ENCODE peak calls at places on chromosome 20, in ten cellular contexts. B is SK-N-SH, W is colonic mucosa, H is suprapubic skin, Y is right lobe of liver, P is tibial nerve, M is breast epithelium, K is heart right ventricle, Z is cardiac fibroblast, C is HFF-Myc. G is an unnamed sample.

GRCh38 chr20:52303281-52303950 is 111.8 kb upstream of the ZFP64 start:
- DNase-seq in Z (no peak), M (no peak), C (no peak), K (no peak), H (no peak), P (no peak), W (no peak), B (no peak), Y (no peak), G (no peak)

GRCh38 chr20:38134427-38135281 is 30.4 kb downstream of the TGM2 start:
- DNase-seq in H (no peak), B (peak), K (peak), C (no peak), M (no peak), P (no peak), Z (peak), W (no peak), Y (no peak), G (peak)

GRCh38 chr20:60310551-60310950 is 352.3 kb downstream of the CDH26 start:
- DNase-seq in W (no peak), Z (no peak), P (no peak), K (no peak), C (no peak), M (no peak), Y (no peak), B (no peak), H (no peak), G (no peak)

GRCh38 chr20:16732506-16733152 is 2.8 kb downstream of the SNRPB2 start:
- DNase-seq in W (no peak), H (no peak), B (peak), Y (no peak), Z (no peak), P (no peak), C (no peak), K (no peak), M (no peak), G (no peak)

GRCh38 chr20:64161595-64162238 is 2.5 kb upstream of the MYT1 start:
- DNase-seq in B (no peak), W (peak), K (peak), Z (peak), M (no peak), H (no peak), Y (peak), C (peak), P (no peak), G (peak)

GRCh38 chr20:21719592-21720214 is 14.2 kb downstream of the PAX1 start:
- DNase-seq in W (peak), Y (no peak), H (no peak), Z (peak), P (peak), K (no peak), B (peak), M (no peak), C (peak), G (peak)

GRCh38 chr20:7144464-7144863 is 377.0 kb downstream of the BMP2 start:
- DNase-seq in W (no peak), Z (no peak), B (no peak), Y (no peak), P (no peak), K (no peak), H (no peak), M (no peak), C (no peak), G (no peak)

GRCh38 chr20:53055668-53056067 is 83.5 kb downstream of the TSHZ2 start:
- DNase-seq in W (no peak), B (no peak), C (no peak), P (no peak), K (no peak), Z (no peak), H (no peak), M (no peak), Y (no peak), G (no peak)

GRCh38 chr20:7728373-7728772 is 211.9 kb downstream of the HAO1 start:
- DNase-seq in Z (no peak), H (no peak), Y (no peak), B (no peak), K (no peak), P (no peak), M (no peak), W (no peak), C (no peak), G (no peak)

GRCh38 chr20:42308980-42309524 is 690.9 kb upstream of the CHD6 start:
- DNase-seq in P (no peak), Z (no peak), B (no peak), M (no peak), W (no peak), K (no peak), Y (no peak), C (no peak), H (no peak), G (no peak)

GRCh38 chr20:33490023-33490933 is at the start of gene CBFA2T2:
- DNase-seq in C (no peak), B (no peak), M (peak), H (peak), K (peak), P (peak), Y (peak), W (peak), Z (peak), G (no peak)

GRCh38 chr20:47117325-47117724 is 222.7 kb downstream of the EYA2 start:
- DNase-seq in B (no peak), W (no peak), Y (no peak), P (no peak), H (no peak), Z (no peak), K (no peak), M (no peak), C (no peak), G (no peak)

GRCh38 chr20:13392391-13392790 is 171.3 kb downstream of the ISM1 start:
- DNase-seq in Y (no peak), M (no peak), W (no peak), P (no peak), H (no peak), B (no peak), C (no peak), Z (no peak), K (no peak), G (no peak)

GRCh38 chr20:47800619-47801018 is 15.3 kb upstream of the SULF2 start:
- DNase-seq in K (no peak), Y (no peak), B (peak), M (no peak), H (no peak), C (no peak), P (no peak), Z (no peak), W (no peak), G (no peak)

GRCh38 chr20:14688045-14688444 is 350.6 kb upstream of the FLRT3 start:
- DNase-seq in P (no peak), B (peak), K (no peak), M (no peak), H (no peak), C (no peak), W (no peak), Z (no peak), Y (no peak), G (no peak)

GRCh38 chr20:22802296-22802695 is 217.9 kb upstream of the FOXA2 start:
- DNase-seq in K (no peak), C (no peak), Y (no peak), P (no peak), W (no peak), Z (no peak), H (no peak), M (no peak), B (no peak), G (no peak)

GRCh38 chr20:60304931-60305330 is 346.7 kb downstream of the CDH26 start:
- DNase-seq in Y (no peak), W (no peak), K (no peak), B (no peak), H (no peak), P (no peak), C (no peak), M (no peak), Z (no peak), G (no peak)

GRCh38 chr20:23586735-23587525 is 18.6 kb upstream of the CST9L start:
- DNase-seq in Y (no peak), B (no peak), M (peak), C (no peak), K (no peak), W (peak), Z (no peak), P (no peak), H (peak), G (no peak)

GRCh38 chr20:57317316-57317788 is 12.3 kb upstream of the SPO11 start:
- DNase-seq in P (no peak), H (no peak), Y (no peak), C (no peak), K (no peak), B (no peak), M (no peak), Z (no peak), W (no peak), G (no peak)

GRCh38 chr20:57313951-57314350 is 15.7 kb upstream of the SPO11 start:
- DNase-seq in W (no peak), M (no peak), Z (no peak), P (no peak), H (no peak), B (no peak), Y (no peak), K (no peak), C (no peak), G (no peak)

GRCh38 chr20:57316795-57317201 is 12.8 kb upstream of the SPO11 start:
- DNase-seq in H (no peak), K (no peak), Z (no peak), C (no peak), P (no peak), Y (no peak), B (no peak), M (no peak), W (no peak), G (no peak)

GRCh38 chr20:57315964-57316480 is 13.6 kb upstream of the SPO11 start:
- DNase-seq in P (no peak), H (no peak), W (no peak), M (no peak), C (no peak), Z (no peak), Y (no peak), K (no peak), B (no peak), G (no peak)

DNA sequence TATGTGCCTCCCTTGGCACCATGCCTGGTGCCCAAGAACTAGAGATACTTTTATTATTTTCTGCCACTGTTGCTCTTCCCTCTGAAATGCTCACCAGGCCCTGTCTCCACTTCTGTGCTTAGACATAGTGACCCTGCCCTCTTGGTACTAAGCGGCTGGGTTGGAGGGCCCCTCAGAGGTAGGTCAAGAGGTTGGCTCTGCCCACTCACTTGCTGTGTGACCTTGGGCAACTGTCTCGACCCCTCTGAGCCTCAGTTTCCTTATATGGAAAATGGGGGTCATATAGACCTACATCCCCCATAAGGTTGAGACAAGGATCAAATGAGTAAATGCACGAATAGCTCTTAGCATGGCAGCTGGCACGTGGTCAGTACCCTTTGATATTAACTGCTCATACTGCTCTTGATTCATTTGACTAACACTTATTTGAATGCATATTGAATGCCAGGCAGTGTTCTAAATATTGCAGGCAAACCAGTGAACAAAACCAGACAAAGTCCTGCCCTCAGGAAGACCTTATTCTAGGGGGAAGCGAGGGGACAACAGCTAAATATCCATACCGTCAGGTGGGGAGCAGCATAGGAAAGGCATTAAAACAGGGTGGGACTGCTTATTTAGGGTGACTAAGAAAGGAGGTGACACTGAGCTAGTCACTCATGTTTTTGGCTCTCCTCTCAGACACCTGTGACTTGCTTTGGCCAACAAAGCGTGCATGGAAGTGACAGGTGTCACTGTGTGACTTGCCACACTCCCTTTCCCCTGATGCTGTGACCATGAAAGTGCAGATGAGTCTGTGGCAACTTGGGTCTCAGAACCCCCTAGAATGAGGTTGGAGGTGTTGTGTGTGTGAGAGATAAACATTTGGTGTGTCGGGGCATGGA is 14.3 kb upstream of the SPO11 start:
- DNase-seq in M (no peak), P (no peak), Y (no peak), H (no peak), Z (no peak), K (no peak), C (no peak), B (no peak), W (no peak), G (no peak)
- H3K4me3 ChIP-seq in M (no peak), P (no peak), Y (no peak), H (no peak), Z (no peak), K (no peak), C (no peak), B (no peak), W (no peak), G (no peak)

GRCh38 chr20:40446868-40447267 is 242.2 kb downstream of the MAFB start:
- DNase-seq in H (no peak), M (no peak), Z (no peak), B (no peak), C (no peak), P (no peak), Y (no peak), K (no peak), W (no peak), G (no peak)

GRCh38 chr20:40438161-40438835 is 250.7 kb downstream of the MAFB start:
- DNase-seq in W (no peak), Z (no peak), C (no peak), K (no peak), M (no peak), H (no peak), Y (no peak), P (no peak), B (no peak), G (no peak)

GRCh38 chr20:40441771-40442170 is 247.3 kb downstream of the MAFB start:
- DNase-seq in W (no peak), M (no peak), K (no peak), Y (no peak), B (no peak), Z (no peak), C (no peak), P (no peak), H (no peak), G (no peak)

GRCh38 chr20:40443731-40444130 is 245.3 kb downstream of the MAFB start:
- DNase-seq in C (no peak), M (no peak), H (no peak), Y (no peak), B (no peak), K (no peak), Z (no peak), W (no peak), P (no peak), G (no peak)

GRCh38 chr20:40442181-40442963 is 246.7 kb downstream of the MAFB start:
- DNase-seq in B (peak), P (no peak), H (no peak), Z (peak), M (no peak), C (no peak), K (no peak), W (no peak), Y (no peak), G (no peak)
- TF ChIP-seq CTCF in B (no peak), P (no peak), H (no peak), Z (no peak), M (no peak), C (no peak), K (no peak), W (no peak), Y (peak), G (no peak)

GRCh38 chr20:3731944-3732326 is 550 bp upstream of the HSPA12B start:
- DNase-seq in Y (no peak), K (no peak), C (no peak), H (no peak), Z (no peak), B (no peak), W (no peak), P (no peak), M (no peak), G (no peak)
- H3K4me3 ChIP-seq in Y (no peak), K (peak), C (no peak), H (peak), Z (no peak), B (no peak), W (no peak), P (no peak), M (peak), G (no peak)

GRCh38 chr20:24871429-24872213 is 77.4 kb upstream of the CST7 start:
- DNase-seq in C (no peak), M (no peak), H (no peak), B (no peak), Z (no peak), P (no peak), K (no peak), Y (no peak), W (no peak), G (no peak)

GRCh38 chr20:24870876-24871275 is 78.2 kb upstream of the CST7 start:
- DNase-seq in C (no peak), Y (no peak), M (no peak), P (no peak), W (no peak), Z (no peak), K (no peak), B (no peak), H (no peak), G (no peak)

GRCh38 chr20:24873015-24873620 is 76.0 kb upstream of the CST7 start:
- DNase-seq in Z (no peak), Y (no peak), H (no peak), P (no peak), C (no peak), W (no peak), K (no peak), M (no peak), B (peak), G (no peak)

GRCh38 chr20:24875078-24875477 is 74.0 kb upstream of the CST7 start:
- DNase-seq in W (no peak), C (no peak), M (no peak), K (no peak), B (no peak), P (no peak), H (no peak), Y (no peak), Z (no peak), G (no peak)

GRCh38 chr20:24872291-24873014 is 76.6 kb upstream of the CST7 start:
- DNase-seq in M (no peak), Y (no peak), B (peak), H (no peak), K (no peak), W (no peak), P (no peak), Z (no peak), C (no peak), G (no peak)
- TF ChIP-seq CTCF in M (no peak), Y (no peak), B (no peak), H (no peak), K (no peak), W (no peak), P (no peak), Z (no peak), C (no peak), G (no peak)

GRCh38 chr20:10447028-10447427 is 11.9 kb downstream of the SLX4IP start:
- DNase-seq in H (no peak), C (peak), M (no peak), Z (peak), P (no peak), W (peak), Y (no peak), K (no peak), B (peak), G (peak)
- H3K4me3 ChIP-seq in H (no peak), C (no peak), M (no peak), Z (no peak), P (no peak), W (no peak), Y (no peak), K (no peak), B (peak), G (no peak)

DNA sequence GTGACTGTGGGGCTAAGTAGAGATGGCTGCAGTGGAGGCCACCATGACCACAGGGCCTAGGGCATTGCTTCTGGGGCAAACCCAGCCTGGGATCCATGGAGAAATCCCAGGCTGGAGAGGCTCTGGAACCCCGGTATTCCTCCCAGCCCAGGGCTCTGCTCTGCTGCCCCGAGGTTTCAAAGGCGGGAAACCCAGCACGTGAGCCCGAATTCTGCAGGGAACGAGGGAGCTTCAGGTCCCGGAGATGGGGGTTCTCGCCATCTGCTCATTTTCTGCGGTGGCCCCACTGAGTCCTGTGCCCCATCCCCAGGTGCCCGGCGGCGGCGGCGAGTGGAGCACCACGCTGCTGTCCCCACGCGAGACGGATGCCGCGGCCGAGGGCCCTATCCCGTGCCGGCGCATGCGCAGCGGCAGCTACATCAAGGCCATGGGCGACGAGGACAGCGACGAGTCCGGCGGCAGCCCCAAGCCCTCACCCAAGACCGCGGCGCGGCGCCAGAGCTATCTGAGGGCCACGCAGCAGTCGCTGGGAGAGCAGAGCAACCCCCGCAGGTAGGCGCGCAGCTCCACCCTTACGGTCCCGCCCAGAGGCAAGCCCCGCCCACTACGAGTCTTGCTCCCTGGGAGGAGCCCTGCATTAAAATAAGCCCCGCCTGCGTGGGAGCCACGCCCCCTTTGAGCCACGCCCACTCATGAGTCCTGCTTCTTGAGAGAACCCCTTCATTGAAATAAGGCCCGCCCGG is 105.3 kb upstream of the MYL9 start:
- DNase-seq in Y (peak), W (peak), B (peak), P (peak), K (peak), C (no peak), Z (peak), H (peak), M (peak), G (no peak)
- TF ChIP-seq CTCF in Y (no peak), W (no peak), B (no peak), P (no peak), K (no peak), C (no peak), Z (no peak), H (no peak), M (no peak), G (no peak)

GRCh38 chr20:18003897-18004296 is 35.1 kb downstream of the MGME1 start:
- DNase-seq in C (no peak), Y (no peak), B (no peak), K (no peak), M (no peak), H (no peak), Z (no peak), P (no peak), W (no peak), G (no peak)
- H3K4me3 ChIP-seq in C (no peak), Y (no peak), B (no peak), K (no peak), M (no peak), H (no peak), Z (no peak), P (no peak), W (no peak), G (no peak)

GRCh38 chr20:56504373-56505005 is 20.1 kb upstream of the FAM209A start:
- DNase-seq in B (peak), H (no peak), P (no peak), W (no peak), Z (no peak), K (no peak), M (no peak), Y (no peak), C (no peak), G (no peak)
- TF ChIP-seq CTCF in B (peak), H (no peak), P (no peak), W (peak), Z (peak), K (peak), M (no peak), Y (no peak), C (peak), G (peak)

GRCh38 chr20:51265366-51265765 is 242.5 kb upstream of the KCNG1 start:
- DNase-seq in C (no peak), W (no peak), H (no peak), B (no peak), P (no peak), K (no peak), M (no peak), Y (no peak), Z (no peak), G (no peak)

GRCh38 chr20:51272392-51272791 is 249.5 kb upstream of the KCNG1 start:
- DNase-seq in M (no peak), C (peak), P (no peak), K (no peak), Z (peak), H (no peak), W (no peak), B (no peak), Y (no peak), G (peak)

GRCh38 chr20:51267679-51268078 is 244.8 kb upstream of the KCNG1 start:
- DNase-seq in H (no peak), B (no peak), C (no peak), Y (no peak), W (no peak), K (no peak), P (no peak), Z (no peak), M (no peak), G (no peak)

GRCh38 chr20:51266353-51266752 is 243.4 kb upstream of the KCNG1 start:
- DNase-seq in M (no peak), Z (no peak), W (no peak), B (no peak), K (no peak), H (no peak), P (no peak), C (no peak), Y (no peak), G (no peak)

DNA sequence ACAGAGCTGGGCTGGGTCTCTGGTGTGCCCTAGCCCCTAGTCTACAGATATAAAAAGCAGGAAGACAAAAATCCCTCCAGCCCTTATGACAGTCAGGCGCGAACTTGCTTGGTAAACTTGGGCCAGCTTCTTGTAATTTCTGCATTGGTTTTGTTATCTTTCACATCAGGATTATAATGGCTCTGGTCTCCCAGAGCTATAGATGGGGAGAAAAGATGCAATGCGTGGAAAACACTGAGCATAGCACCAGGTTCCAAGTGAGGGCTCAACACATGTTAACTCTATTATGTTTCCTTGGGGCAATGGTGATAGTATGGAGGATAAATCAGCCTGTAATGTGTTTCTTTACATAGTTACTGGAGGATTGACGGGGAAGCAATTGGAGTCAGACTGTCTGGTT is 246.8 kb upstream of the KCNG1 start:
- DNase-seq in W (no peak), B (peak), P (no peak), H (no peak), C (no peak), Y (no peak), K (no peak), M (no peak), Z (no peak), G (no peak)
- H3K4me3 ChIP-seq in W (no peak), B (no peak), P (no peak), H (no peak), C (no peak), Y (no peak), K (no peak), M (no peak), Z (no peak), G (no peak)